ENCODE peak calls at places on chromosomes 12 and 14, in seven cellular contexts. R is NB4; C is M059J; V is activated naive CD8-positive, alpha-beta T cell treated with anti-CD3 and anti-CD28 coated beads, Interleukin-2, amount 50 U/mL, for 24 hours; M is IMR-90; G is activated CD4-positive, alpha-beta T cell treated with anti-CD3 and anti-CD28 coated beads, Interleukin-2, amount 50 U/mL, for 4 hours; Z is immature natural killer cell. K is an unnamed sample.

GRCh38 chr12:113861708-113862312 is 104.3 kb downstream of the RBM19 start:
- DNase-seq in R (peak; percentile 53), C (no peak), V (no peak), M (peak; percentile 27), G (no peak), Z (no peak), K (no peak)

GRCh38 chr12:106767954-106768501 is 6.5 kb upstream of the RIC8B start:
- DNase-seq in R (no peak), C (peak; percentile 78), V (no peak), M (no peak), G (no peak), Z (no peak), K (no peak)

GRCh38 chr14:101062065-101062450 is 158.5 kb upstream of the RTL1 start:
- DNase-seq in R (no peak), C (no peak), V (no peak), M (no peak), G (no peak), Z (no peak), K (no peak)

GRCh38 chr12:34163443-34163842 is 141.1 kb downstream of the ALG10 start:
- DNase-seq in R (no peak), C (no peak), V (no peak), M (no peak), G (no peak), Z (no peak), K (no peak)

GRCh38 chr12:20505056-20505455 is 136.7 kb downstream of the PDE3A start:
- DNase-seq in R (no peak), C (peak; percentile 52), V (no peak), M (peak; percentile 21), G (no peak), Z (no peak), K (no peak)

GRCh38 chr12:22702690-22703089 is 77.7 kb downstream of the ETNK1 start:
- DNase-seq in R (no peak), C (no peak), V (no peak), M (no peak), G (no peak), Z (no peak), K (no peak)

GRCh38 chr12:52860102-52860838 is 11.5 kb upstream of the KRT78 start:
- DNase-seq in R (peak; percentile 26), C (peak; percentile 66), V (no peak), M (peak; percentile 52), G (no peak), Z (no peak), K (no peak)

GRCh38 chr12:66044731-66045130 is 85.8 kb downstream of the LLPH start:
- DNase-seq in R (no peak), C (peak; percentile 32), V (no peak), M (peak; percentile 63), G (no peak), Z (no peak), K (no peak)

GRCh38 chr12:105899589-105899988 is 239.2 kb downstream of the NUAK1 start:
- DNase-seq in R (peak; percentile 10), C (no peak), V (no peak), M (no peak), G (no peak), Z (no peak), K (no peak)